ENCODE peak calls at places on chromosome 16, in six cellular contexts. P, O, S, X, F and U are unnamed samples.

GRCh38 chr16:48611329-48612137 is 1.6 kb upstream of the N4BP1 start:
- DNase-seq in X (no peak), P (no peak), S (no peak), O (no peak), F (no peak), U (no peak)

GRCh38 chr16:84947022-84947421 is 64.3 kb downstream of the ZDHHC7 start:
- DNase-seq in S (no peak), O (no peak), X (no peak), P (no peak), F (no peak), U (no peak)

GRCh38 chr16:84239910-84240309 is at the start of gene KCNG4:
- DNase-seq in X (no peak), P (no peak), O (no peak), F (no peak), S (no peak), U (no peak)

GRCh38 chr16:8589293-8590160 is 784 bp downstream of the TMEM114 start:
- DNase-seq in O (no peak), X (no peak), F (no peak), P (no peak), S (no peak), U (no peak)

GRCh38 chr16:80518436-80518835 is 22.4 kb upstream of the DYNLRB2 start:
- DNase-seq in F (no peak), S (peak; percentile 13), O (no peak), P (no peak), X (no peak), U (no peak)

GRCh38 chr16:69566437-69567030 is 768 bp downstream of the NFAT5 start:
- DNase-seq in O (peak; percentile 18), F (no peak), S (peak; percentile 76), X (peak; percentile 24), P (peak; percentile 84), U (no peak)

GRCh38 chr16:78984887-78985464 is 615.6 kb downstream of the MAF start:
- DNase-seq in P (no peak), F (no peak), X (no peak), O (no peak), S (no peak), U (no peak)

GRCh38 chr16:82062645-82063058 is 27.6 kb downstream of the HSD17B2 start:
- DNase-seq in P (no peak), O (peak; percentile 45), F (no peak), S (peak; percentile 84), X (no peak), U (no peak)

GRCh38 chr16:29696881-29697331 is 17.9 kb downstream of the QPRT start:
- DNase-seq in X (no peak), O (no peak), S (no peak), P (no peak), F (no peak), U (no peak)

GRCh38 chr16:68235882-68236803 is at the start of gene ESRP2:
- DNase-seq in O (no peak), P (peak; percentile 73), S (no peak), F (no peak), X (no peak), U (peak; percentile 93)

GRCh38 chr16:88072571-88073001 is 121.4 kb downstream of the BANP start:
- DNase-seq in X (no peak), O (no peak), S (no peak), P (peak; percentile 59), F (no peak), U (no peak)